ENCODE peak calls at places on chromosomes 4 and X, in seven cellular contexts. K is nephron progenitor cell, S is left colon, H is HT1080, W is GM13977, I is NCI-H2227 treated with DMSO at 0.1 percent for 48 hours, Z is osteocyte. O is an unnamed sample.

GRCh38 chr4:13588954-13589353 is 38.6 kb downstream of the BOD1L1 start:
- DNase-seq in S (no peak), Z (no peak), W (no peak), K (no peak), I (no peak), H (no peak), O (no peak)

GRCh38 chr4:154622598-154622997 is 10.1 kb upstream of the FGG start:
- DNase-seq in I (peak), H (peak), S (no peak), Z (no peak), W (peak), K (peak), O (no peak)

GRCh38 chr4:7770675-7771050 is 169.0 kb downstream of the AFAP1 start:
- DNase-seq in I (no peak), K (no peak), Z (no peak), H (no peak), S (no peak), W (no peak), O (no peak)

GRCh38 chrX:42386681-42387080 is 391.3 kb downstream of the PPP1R2C start:
- DNase-seq in I (no peak), Z (no peak), W (no peak), S (no peak), K (no peak), H (no peak), O (no peak)

GRCh38 chrX:152656890-152657289 is 19.2 kb downstream of the GABRQ start:
- DNase-seq in H (no peak), I (no peak), Z (peak), S (no peak), W (no peak), K (no peak), O (no peak)

GRCh38 chr4:25350561-25350960 is 26.5 kb upstream of the ANAPC4 start:
- DNase-seq in H (peak), K (no peak), I (no peak), Z (no peak), S (no peak), W (no peak), O (no peak)

GRCh38 chr4:7383251-7383650 is 51.5 kb downstream of the PSAPL1 start:
- DNase-seq in K (no peak), S (no peak), I (no peak), H (no peak), W (no peak), Z (peak), O (no peak)

GRCh38 chr4:44025376-44026020 is 423.1 kb downstream of the KCTD8 start:
- DNase-seq in K (no peak), S (no peak), I (no peak), Z (no peak), W (no peak), H (no peak), O (no peak)

GRCh38 chr4:113738251-113738650 is 23.3 kb downstream of the CAMK2D start:
- DNase-seq in W (no peak), H (peak), K (no peak), I (no peak), S (no peak), Z (no peak), O (no peak)

GRCh38 chrX:9566150-9566621 is 101.3 kb downstream of the TBL1X start:
- DNase-seq in I (no peak), S (peak), K (no peak), H (peak), W (no peak), Z (no peak), O (peak)

GRCh38 chrX:118718737-118719136 is 8.7 kb upstream of the IL13RA1 start:
- DNase-seq in W (no peak), I (no peak), K (no peak), H (no peak), Z (no peak), S (no peak), O (no peak)

GRCh38 chr4:41215155-41215554 is 813 bp upstream of the APBB2 start:
- DNase-seq in K (no peak), H (no peak), I (no peak), W (no peak), S (no peak), Z (no peak), O (no peak)

GRCh38 chr4:150679018-150679766 is 97.2 kb downstream of the MAB21L2 start:
- DNase-seq in I (no peak), K (no peak), S (no peak), Z (no peak), W (no peak), H (no peak), O (no peak)

GRCh38 chrX:30593435-30594200 is 16.1 kb upstream of the TASL start:
- DNase-seq in I (no peak), Z (no peak), H (no peak), W (no peak), K (no peak), S (peak), O (no peak)

GRCh38 chr4:26310264-26310663 is 10.6 kb upstream of the RBPJ start:
- DNase-seq in I (no peak), Z (no peak), K (no peak), W (no peak), S (no peak), H (no peak), O (no peak)

GRCh38 chrX:48703642-48704481 is 7.3 kb downstream of the SUV39H1 start:
- DNase-seq in I (no peak), W (no peak), K (no peak), S (no peak), Z (no peak), H (peak), O (no peak)

GRCh38 chr4:24210332-24210902 is 320.6 kb upstream of the PPARGC1A start:
- DNase-seq in H (peak), W (no peak), Z (no peak), I (no peak), S (no peak), K (no peak), O (peak)

GRCh38 chr4:169253904-169254303 is 16.9 kb downstream of the SH3RF1 start:
- DNase-seq in H (peak), W (no peak), S (no peak), I (no peak), Z (no peak), K (no peak), O (no peak)

GRCh38 chrX:13748486-13748885 is 13.9 kb downstream of the OFD1 start:
- DNase-seq in W (no peak), Z (no peak), H (no peak), S (no peak), K (no peak), I (no peak), O (no peak)

GRCh38 chr4:140252144-140252741 is 98.3 kb upstream of the MAML3 start:
- DNase-seq in H (peak), K (peak), Z (no peak), W (no peak), S (peak), I (peak), O (peak)

GRCh38 chrX:153379971-153380581 is 21.1 kb downstream of the PNMA6E start:
- DNase-seq in Z (peak), S (no peak), I (no peak), K (no peak), H (no peak), W (no peak), O (no peak)

GRCh38 chr4:114926508-114926907 is 186.9 kb downstream of the NDST4 start:
- DNase-seq in Z (no peak), K (no peak), W (no peak), H (no peak), I (no peak), S (no peak), O (no peak)

GRCh38 chr4:23747131-23747752 is 142.6 kb downstream of the PPARGC1A start:
- DNase-seq in I (no peak), H (no peak), K (no peak), Z (no peak), S (peak), W (no peak), O (no peak)

O was measured in psoas muscle.